ENCODE peak calls at places on chromosome 15, in five cellular contexts. One of them, this sample, is unnamed.

GRCh38 chr15:68290715-68291114 is 13.2 kb downstream of the FEM1B start:
- DNase-seq in AG04450: no peak
- DNase-seq in lung: no peak
- DNase-seq in prostate gland: no peak
- DNase-seq in pancreas: no peak
- DNase-seq in this sample: no peak

GRCh38 chr15:52289629-52290081 is 5.9 kb downstream of the MYO5C start:
- DNase-seq in AG04450: no peak
- DNase-seq in lung: peak; percentile 80
- DNase-seq in prostate gland: peak; percentile 90
- DNase-seq in pancreas: no peak
- DNase-seq in this sample: no peak

GRCh38 chr15:44738340-44738984 is 2.1 kb downstream of the TRIM69 start:
- DNase-seq in AG04450: peak; percentile 39
- DNase-seq in lung: no peak
- DNase-seq in prostate gland: no peak
- DNase-seq in pancreas: no peak
- DNase-seq in this sample: no peak

GRCh38 chr15:83396071-83396470 is 51.1 kb upstream of the SH3GL3 start:
- DNase-seq in AG04450: no peak
- DNase-seq in lung: no peak
- DNase-seq in prostate gland: no peak
- DNase-seq in pancreas: no peak
- DNase-seq in this sample: no peak

GRCh38 chr15:38671675-38672141 is 107.1 kb upstream of the RASGRP1 start:
- DNase-seq in AG04450: no peak
- DNase-seq in lung: no peak
- DNase-seq in prostate gland: no peak
- DNase-seq in pancreas: no peak
- DNase-seq in this sample: no peak

GRCh38 chr15:73392025-73392424 is 23.3 kb upstream of the HCN4 start:
- DNase-seq in AG04450: no peak
- DNase-seq in lung: no peak
- DNase-seq in prostate gland: no peak
- DNase-seq in pancreas: no peak
- DNase-seq in this sample: no peak

GRCh38 chr15:83769411-83769960 is 115.6 kb downstream of the ADAMTSL3 start:
- DNase-seq in AG04450: no peak
- DNase-seq in lung: no peak
- DNase-seq in prostate gland: no peak
- DNase-seq in pancreas: no peak
- DNase-seq in this sample: no peak

GRCh38 chr15:50145451-50145872 is 26.4 kb upstream of the ATP8B4 start:
- DNase-seq in AG04450: peak; percentile 65
- DNase-seq in lung: no peak
- DNase-seq in prostate gland: peak; percentile 19
- DNase-seq in pancreas: no peak
- DNase-seq in this sample: no peak

GRCh38 chr15:52493968-52494367 is 34.7 kb downstream of the MYO5A start:
- DNase-seq in AG04450: no peak
- DNase-seq in lung: no peak
- DNase-seq in prostate gland: no peak
- DNase-seq in pancreas: no peak
- DNase-seq in this sample: no peak

GRCh38 chr15:88725305-88726220 is 77.7 kb upstream of the ACAN start:
- DNase-seq in AG04450: no peak
- DNase-seq in lung: no peak
- DNase-seq in prostate gland: no peak
- DNase-seq in pancreas: no peak
- DNase-seq in this sample: no peak

GRCh38 chr15:101309436-101310162 is 14.6 kb upstream of the SNRPA1 start:
- DNase-seq in AG04450: no peak
- DNase-seq in lung: no peak
- DNase-seq in prostate gland: no peak
- DNase-seq in pancreas: no peak
- DNase-seq in this sample: no peak

GRCh38 chr15:71010997-71011396 is 104.3 kb upstream of the THSD4 start:
- DNase-seq in AG04450: no peak
- DNase-seq in lung: no peak
- DNase-seq in prostate gland: no peak
- DNase-seq in pancreas: no peak
- DNase-seq in this sample: no peak

GRCh38 chr15:71013446-71013845 is 101.8 kb upstream of the THSD4 start:
- DNase-seq in AG04450: no peak
- DNase-seq in lung: no peak
- DNase-seq in prostate gland: no peak
- DNase-seq in pancreas: no peak
- DNase-seq in this sample: no peak

GRCh38 chr15:71008250-71008870 is 106.9 kb upstream of the THSD4 start:
- DNase-seq in AG04450: no peak
- DNase-seq in lung: no peak
- DNase-seq in prostate gland: no peak
- DNase-seq in pancreas: no peak
- DNase-seq in this sample: no peak

GRCh38 chr15:71010439-71010838 is 104.8 kb upstream of the THSD4 start:
- DNase-seq in AG04450: no peak
- DNase-seq in lung: no peak
- DNase-seq in prostate gland: no peak
- DNase-seq in pancreas: no peak
- DNase-seq in this sample: no peak

GRCh38 chr15:71011503-71012155 is 103.6 kb upstream of the THSD4 start:
- DNase-seq in AG04450: peak; percentile 44
- DNase-seq in lung: no peak
- DNase-seq in prostate gland: peak; percentile 46
- DNase-seq in pancreas: no peak
- DNase-seq in this sample: no peak
- H3K27ac ChIP-seq in AG04450: no peak overlapping the region
- H3K27ac ChIP-seq in lung: no peak overlapping the region
- H3K27ac ChIP-seq in prostate gland: no peak overlapping the region
- H3K27ac ChIP-seq in pancreas: no peak overlapping the region
- H3K27ac ChIP-seq in this sample: no peak overlapping the region

GRCh38 chr15:66716668-66717025 is 14.6 kb downstream of the SMAD6 start:
- DNase-seq in AG04450: no peak
- DNase-seq in lung: no peak
- DNase-seq in prostate gland: no peak
- DNase-seq in pancreas: no peak
- DNase-seq in this sample: no peak

GRCh38 chr15:66714543-66714981 is 12.5 kb downstream of the SMAD6 start:
- DNase-seq in AG04450: no peak
- DNase-seq in lung: no peak
- DNase-seq in prostate gland: no peak
- DNase-seq in pancreas: no peak
- DNase-seq in this sample: no peak

GRCh38 chr15:66713843-66714508 is 11.9 kb downstream of the SMAD6 start:
- DNase-seq in AG04450: no peak
- DNase-seq in lung: no peak
- DNase-seq in prostate gland: no peak
- DNase-seq in pancreas: no peak
- DNase-seq in this sample: no peak

GRCh38 chr15:66715736-66716667 is 14.0 kb downstream of the SMAD6 start:
- DNase-seq in AG04450: no peak
- DNase-seq in lung: no peak
- DNase-seq in prostate gland: no peak
- DNase-seq in pancreas: no peak
- DNase-seq in this sample: no peak

GRCh38 chr15:66715181-66715624 is 13.2 kb downstream of the SMAD6 start:
- DNase-seq in AG04450: no peak
- DNase-seq in lung: no peak
- DNase-seq in prostate gland: no peak
- DNase-seq in pancreas: peak; percentile 35
- DNase-seq in this sample: no peak
- H3K27ac ChIP-seq in AG04450: no peak overlapping the region
- H3K27ac ChIP-seq in lung: no peak overlapping the region
- H3K27ac ChIP-seq in prostate gland: no peak overlapping the region
- H3K27ac ChIP-seq in pancreas: peak overlapping the region; percentile 33
- H3K27ac ChIP-seq in this sample: no peak overlapping the region

DNA sequence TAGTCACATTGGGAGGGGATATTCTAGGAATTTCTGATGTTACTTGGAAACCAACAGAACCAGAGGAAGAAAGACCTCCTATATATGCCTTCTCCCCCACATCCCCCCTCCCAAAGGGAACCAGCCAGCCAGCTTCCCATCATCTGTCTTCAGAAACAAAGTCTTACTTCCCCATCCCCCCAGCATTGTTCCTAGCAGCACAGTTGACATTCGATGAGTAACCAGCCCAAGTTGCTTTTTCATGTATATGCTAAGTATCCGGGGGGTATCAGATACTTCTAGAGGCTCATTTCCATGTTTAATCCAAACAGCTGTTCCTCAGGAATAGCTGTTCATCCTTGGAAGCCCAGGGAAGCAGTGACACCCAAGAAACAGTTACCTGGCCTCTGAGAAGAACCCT is 16.0 kb downstream of the RMDN3 start:
- DNase-seq in AG04450: no peak
- DNase-seq in lung: no peak
- DNase-seq in prostate gland: no peak
- DNase-seq in pancreas: no peak
- DNase-seq in this sample: no peak
- H3K27ac ChIP-seq in AG04450: no peak overlapping the region
- H3K27ac ChIP-seq in lung: no peak overlapping the region
- H3K27ac ChIP-seq in prostate gland: no peak overlapping the region
- H3K27ac ChIP-seq in pancreas: no peak overlapping the region
- H3K27ac ChIP-seq in this sample: no peak overlapping the region

GRCh38 chr15:96336045-96336642 is 5.6 kb downstream of the NR2F2 start:
- DNase-seq in AG04450: no peak
- DNase-seq in lung: no peak
- DNase-seq in prostate gland: peak; percentile 54
- DNase-seq in pancreas: no peak
- DNase-seq in this sample: no peak
- H3K27ac ChIP-seq in AG04450: peak overlapping the region; percentile 78
- H3K27ac ChIP-seq in lung: peak overlapping the region; percentile 30
- H3K27ac ChIP-seq in prostate gland: peak overlapping the region; percentile 91
- H3K27ac ChIP-seq in pancreas: peak overlapping the region; percentile 90
- H3K27ac ChIP-seq in this sample: peak overlapping the region; percentile 52

GRCh38 chr15:92962914-92963313 is 62.8 kb downstream of the CHD2 start:
- DNase-seq in AG04450: no peak
- DNase-seq in lung: no peak
- DNase-seq in prostate gland: no peak
- DNase-seq in pancreas: no peak
- DNase-seq in this sample: no peak
- H3K27ac ChIP-seq in AG04450: no peak overlapping the region
- H3K27ac ChIP-seq in lung: no peak overlapping the region
- H3K27ac ChIP-seq in prostate gland: no peak overlapping the region
- H3K27ac ChIP-seq in pancreas: no peak overlapping the region
- H3K27ac ChIP-seq in this sample: no peak overlapping the region

GRCh38 chr15:65411470-65412071 is 11.2 kb downstream of the IGDCC4 start:
- DNase-seq in AG04450: no peak
- DNase-seq in lung: no peak
- DNase-seq in prostate gland: no peak
- DNase-seq in pancreas: no peak
- DNase-seq in this sample: no peak

GRCh38 chr15:65409284-65409631 is 13.5 kb downstream of the IGDCC4 start:
- DNase-seq in AG04450: peak; percentile 93
- DNase-seq in lung: no peak
- DNase-seq in prostate gland: no peak
- DNase-seq in pancreas: no peak
- DNase-seq in this sample: no peak

GRCh38 chr15:65410036-65410435 is 12.7 kb downstream of the IGDCC4 start:
- DNase-seq in AG04450: no peak
- DNase-seq in lung: no peak
- DNase-seq in prostate gland: no peak
- DNase-seq in pancreas: no peak
- DNase-seq in this sample: no peak

GRCh38 chr15:65412556-65412955 is 10.2 kb downstream of the IGDCC4 start:
- DNase-seq in AG04450: no peak
- DNase-seq in lung: no peak
- DNase-seq in prostate gland: no peak
- DNase-seq in pancreas: no peak
- DNase-seq in this sample: no peak

GRCh38 chr15:65410972-65411371 is 11.8 kb downstream of the IGDCC4 start:
- DNase-seq in AG04450: no peak
- DNase-seq in lung: no peak
- DNase-seq in prostate gland: no peak
- DNase-seq in pancreas: no peak
- DNase-seq in this sample: no peak
- H3K27ac ChIP-seq in AG04450: no peak overlapping the region
- H3K27ac ChIP-seq in lung: no peak overlapping the region
- H3K27ac ChIP-seq in prostate gland: no peak overlapping the region
- H3K27ac ChIP-seq in pancreas: no peak overlapping the region
- H3K27ac ChIP-seq in this sample: no peak overlapping the region

GRCh38 chr15:78841307-78841706 is 30.0 kb upstream of the ADAMTS7 start:
- DNase-seq in AG04450: no peak
- DNase-seq in lung: no peak
- DNase-seq in prostate gland: no peak
- DNase-seq in pancreas: no peak
- DNase-seq in this sample: no peak
- H3K27ac ChIP-seq in AG04450: no peak overlapping the region
- H3K27ac ChIP-seq in lung: no peak overlapping the region
- H3K27ac ChIP-seq in prostate gland: no peak overlapping the region
- H3K27ac ChIP-seq in pancreas: no peak overlapping the region
- H3K27ac ChIP-seq in this sample: no peak overlapping the region

GRCh38 chr15:65171428-65171827 is 13.7 kb downstream of the CLPX start:
- DNase-seq in AG04450: no peak
- DNase-seq in lung: no peak
- DNase-seq in prostate gland: no peak
- DNase-seq in pancreas: no peak
- DNase-seq in this sample: no peak

GRCh38 chr15:65174491-65174890 is 10.7 kb downstream of the CLPX start:
- DNase-seq in AG04450: no peak
- DNase-seq in lung: no peak
- DNase-seq in prostate gland: no peak
- DNase-seq in pancreas: no peak
- DNase-seq in this sample: no peak

GRCh38 chr15:65172531-65172930 is 12.6 kb downstream of the CLPX start:
- DNase-seq in AG04450: no peak
- DNase-seq in lung: no peak
- DNase-seq in prostate gland: no peak
- DNase-seq in pancreas: no peak
- DNase-seq in this sample: no peak

GRCh38 chr15:65177901-65178300 is 7.2 kb downstream of the CLPX start:
- DNase-seq in AG04450: no peak
- DNase-seq in lung: no peak
- DNase-seq in prostate gland: no peak
- DNase-seq in pancreas: no peak
- DNase-seq in this sample: no peak

GRCh38 chr15:65175511-65175910 is 9.6 kb downstream of the CLPX start:
- DNase-seq in AG04450: no peak
- DNase-seq in lung: no peak
- DNase-seq in prostate gland: no peak
- DNase-seq in pancreas: no peak
- DNase-seq in this sample: no peak
- H3K27ac ChIP-seq in AG04450: no peak overlapping the region
- H3K27ac ChIP-seq in lung: no peak overlapping the region
- H3K27ac ChIP-seq in prostate gland: no peak overlapping the region
- H3K27ac ChIP-seq in pancreas: no peak overlapping the region
- H3K27ac ChIP-seq in this sample: no peak overlapping the region

This sample was measured in caudate nucleus.